ENCODE peak calls at places on chromosomes 16 and 17, in nine cellular contexts. Z is astrocyte of the spinal cord, A is AG04450, T is body of pancreas, R is AG09309, D is neural progenitor cell, V is heart left ventricle, O is tibial artery, X is stomach. F is an unnamed sample.

GRCh38 chr16:54432481-54433229 is 146.1 kb upstream of the IRX3 start:
- DNase-seq in Z (no peak), T (peak; percentile 43), R (no peak), A (no peak), V (no peak), D (peak; percentile 64), O (no peak), X (no peak), F (peak; percentile 11)

GRCh38 chr17:34598161-34598776 is 18.9 kb downstream of the TMEM132E start:
- DNase-seq in R (no peak), O (no peak), A (no peak), D (peak; percentile 83), Z (no peak), V (no peak), X (no peak), T (no peak), F (no peak)

GRCh38 chr16:11619327-11619851 is 32.7 kb upstream of the LITAF start:
- DNase-seq in Z (no peak), T (no peak), X (no peak), V (no peak), D (no peak), O (peak; percentile 40), A (no peak), R (no peak), F (no peak)

GRCh38 chr16:81647527-81647926 is 131.6 kb upstream of the PLCG2 start:
- DNase-seq in Z (peak; percentile 63), O (no peak), V (no peak), R (no peak), D (no peak), A (no peak), T (no peak), X (no peak), F (no peak)

GRCh38 chr17:80380068-80381061 is 34.6 kb upstream of the ENDOV start:
- DNase-seq in V (no peak), Z (no peak), X (no peak), A (no peak), D (no peak), R (no peak), T (no peak), O (no peak), F (no peak)

GRCh38 chr17:57672205-57672632 is 72.9 kb downstream of the CCDC182 start:
- DNase-seq in A (no peak), D (no peak), X (no peak), T (no peak), Z (peak; percentile 70), V (no peak), R (peak; percentile 37), O (no peak), F (no peak)

GRCh38 chr17:47699536-47699840 is 5.5 kb downstream of the TBKBP1 start:
- DNase-seq in R (no peak), T (no peak), Z (no peak), X (no peak), A (no peak), D (no peak), O (no peak), V (no peak), F (no peak)

GRCh38 chr17:64411999-64412771 is 21.5 kb upstream of the PECAM1 start:
- DNase-seq in A (no peak), Z (peak; percentile 14), V (peak; percentile 69), D (peak; percentile 87), X (no peak), T (peak; percentile 21), R (no peak), O (peak; percentile 65), F (no peak)

GRCh38 chr17:1029196-1029911 is 32.4 kb downstream of the TIMM22 start:
- DNase-seq in O (peak; percentile 88), X (no peak), R (peak; percentile 8), V (peak; percentile 77), T (no peak), D (no peak), A (no peak), Z (peak; percentile 48), F (no peak)

GRCh38 chr16:69918241-69918640 is 32.9 kb upstream of the CLEC18A start:
- DNase-seq in Z (no peak), T (no peak), V (no peak), A (no peak), R (no peak), D (no peak), O (no peak), X (no peak), F (no peak)

GRCh38 chr16:71894229-71894920 is 956 bp upstream of the IST1 start:
- DNase-seq in V (peak; percentile 49), X (peak; percentile 56), A (no peak), O (peak; percentile 69), Z (peak; percentile 70), R (no peak), D (peak; percentile 79), T (peak; percentile 54), F (peak; percentile 63)
- TF ChIP-seq CTCF in V (no peak), X (no peak), A (peak; percentile 14), O (no peak), Z (peak; percentile 23), R (no peak), D (peak; percentile 7), T (no peak), F (no peak)

GRCh38 chr17:76277300-76278267 is 12.4 kb downstream of the UBALD2 start:
- DNase-seq in A (no peak), Z (no peak), O (no peak), D (no peak), T (no peak), V (no peak), X (no peak), R (no peak), F (no peak)
- TF ChIP-seq CTCF in A (no peak), Z (no peak), O (no peak), D (no peak), T (no peak), V (no peak), X (no peak), R (no peak), F (no peak)

GRCh38 chr17:82534401-82534812 is 14.9 kb downstream of the FOXK2 start:
- DNase-seq in A (no peak), T (no peak), D (no peak), Z (no peak), R (no peak), X (no peak), V (no peak), O (no peak), F (no peak)
- TF ChIP-seq CTCF in A (no peak), T (no peak), D (no peak), Z (no peak), R (no peak), X (no peak), V (no peak), O (no peak), F (no peak)

GRCh38 chr17:49779730-49780220 is 8.7 kb upstream of the KAT7 start:
- DNase-seq in O (peak; percentile 49), D (peak; percentile 15), V (no peak), R (peak; percentile 81), Z (peak; percentile 85), T (peak; percentile 32), X (no peak), A (peak; percentile 23), F (peak; percentile 36)
- TF ChIP-seq CTCF in O (peak; percentile 62), D (peak; percentile 48), V (peak; percentile 61), R (peak; percentile 63), Z (peak; percentile 67), T (peak; percentile 63), X (no peak), A (peak; percentile 61), F (peak; percentile 52)

GRCh38 chr16:51813609-51814008 is 662.5 kb upstream of the SALL1 start:
- DNase-seq in D (peak; percentile 59), R (no peak), O (no peak), X (no peak), A (no peak), T (no peak), Z (no peak), V (no peak), F (no peak)
- TF ChIP-seq CTCF in D (peak; percentile 61), R (no peak), O (no peak), X (no peak), A (peak; percentile 19), T (no peak), Z (peak; percentile 12), V (no peak), F (no peak)

F was measured in Calu3.